ENCODE peak calls at places on chromosomes 7 and 10, in ten cellular contexts. P is posterior cingulate gyrus; N is endodermal cell; U is dorsolateral prefrontal cortex; K is HT1080; Y is stimulated activated CD8-positive, alpha-beta memory T cell treated with anti-CD3 and anti-CD28 coated beads, Interleukin-2, amount 100 ng/mL, for 1 hour; A is neuronal stem cell; F is A549; G is T-helper 9 cell; R is NB4. C is an unnamed sample.

GRCh38 chr7:91264924-91265681 is 870 bp downstream of the FZD1 start:
- DNase-seq in Y (no peak), P (peak), K (peak), F (peak), G (no peak), N (peak), A (no peak), R (peak), U (peak), C (peak)

GRCh38 chr7:141737118-141737835 is 881 bp upstream of the SSBP1 start:
- DNase-seq in P (peak), F (peak), G (peak), A (no peak), K (peak), N (no peak), U (no peak), Y (no peak), R (peak), C (no peak)

GRCh38 chr7:74174606-74175082 is 488 bp downstream of the EIF4H start:
- DNase-seq in G (peak), R (peak), K (peak), U (peak), N (peak), F (peak), A (peak), Y (no peak), P (peak), C (peak)

GRCh38 chr10:119237722-119238436 is 30.5 kb downstream of the GRK5 start:
- DNase-seq in R (no peak), U (no peak), G (no peak), Y (no peak), K (no peak), N (peak), A (no peak), P (no peak), F (no peak), C (no peak)

GRCh38 chr7:36192050-36192824 is 39.2 kb downstream of the EEPD1 start:
- DNase-seq in K (no peak), R (peak), N (peak), P (no peak), A (no peak), Y (no peak), U (peak), F (no peak), G (no peak), C (no peak)

GRCh38 chr10:29828440-29828894 is 193.7 kb upstream of the SVIL start:
- DNase-seq in P (no peak), N (no peak), K (peak), G (no peak), R (peak), Y (no peak), A (no peak), U (no peak), F (no peak), C (no peak)

GRCh38 chr10:132154440-132154839 is 32.3 kb upstream of the DPYSL4 start:
- DNase-seq in R (no peak), K (no peak), P (peak), Y (no peak), F (no peak), N (no peak), U (no peak), G (no peak), A (no peak), C (no peak)

GRCh38 chr7:24732646-24733413 is 24.4 kb downstream of the GSDME start:
- DNase-seq in A (no peak), P (no peak), G (no peak), R (peak), N (no peak), K (peak), F (peak), Y (no peak), U (no peak), C (no peak)

GRCh38 chr10:63236113-63236935 is 103.2 kb downstream of the NRBF2 start:
- DNase-seq in N (no peak), U (no peak), F (peak), Y (no peak), R (peak), A (no peak), G (no peak), P (no peak), K (peak), C (no peak)

GRCh38 chr7:91942312-91942711 is 1.6 kb downstream of the AKAP9 start:
- DNase-seq in R (peak), U (no peak), K (no peak), P (no peak), F (no peak), N (no peak), A (no peak), Y (no peak), G (no peak), C (no peak)

GRCh38 chr7:46170021-46170420 is 248.9 kb upstream of the IGFBP3 start:
- DNase-seq in U (no peak), P (no peak), A (no peak), G (no peak), R (no peak), F (no peak), Y (no peak), K (no peak), N (no peak), C (no peak)

GRCh38 chr7:35729061-35729783 is 34.3 kb upstream of the HERPUD2 start:
- DNase-seq in Y (no peak), A (no peak), K (no peak), U (peak), N (no peak), P (peak), R (peak), G (peak), F (no peak), C (no peak)

GRCh38 chr7:21251166-21251806 is 176.6 kb upstream of the SP4 start:
- DNase-seq in F (no peak), G (no peak), Y (no peak), N (no peak), K (no peak), A (no peak), P (no peak), U (no peak), R (no peak), C (no peak)

GRCh38 chr10:31928531-31929259 is at the start of gene ARHGAP12:
- DNase-seq in U (peak), G (peak), P (peak), R (peak), Y (peak), K (peak), F (peak), N (peak), A (peak), C (peak)

GRCh38 chr7:27961255-27961654 is 219.3 kb downstream of the JAZF1 start:
- DNase-seq in F (no peak), U (no peak), R (peak), Y (no peak), G (no peak), A (no peak), P (peak), K (peak), N (no peak), C (no peak)

GRCh38 chr10:19658131-19658530 is 158.1 kb upstream of the PLXDC2 start:
- DNase-seq in P (no peak), A (no peak), Y (no peak), F (no peak), K (peak), G (no peak), U (no peak), R (no peak), N (no peak), C (no peak)

GRCh38 chr7:130649004-130649790 is 19.4 kb downstream of the COPG2 start:
- DNase-seq in P (no peak), F (no peak), G (no peak), R (no peak), K (peak), A (no peak), Y (no peak), U (no peak), N (no peak), C (no peak)

GRCh38 chr7:49771427-49772176 is 1.8 kb upstream of the VWC2 start:
- DNase-seq in K (no peak), A (no peak), Y (no peak), P (no peak), U (no peak), N (no peak), R (no peak), G (no peak), F (no peak), C (no peak)

GRCh38 chr7:129610709-129611245 is 743 bp upstream of the NRF1 start:
- DNase-seq in N (no peak), U (no peak), R (peak), Y (no peak), K (no peak), F (no peak), P (peak), G (no peak), A (peak), C (no peak)

GRCh38 chr7:114660007-114660406 is 245.4 kb downstream of the FOXP2 start:
- DNase-seq in K (no peak), P (no peak), U (no peak), A (no peak), Y (no peak), R (no peak), N (no peak), F (no peak), G (no peak), C (no peak)

GRCh38 chr7:40147371-40148246 is 12.8 kb downstream of the SUGCT start:
- DNase-seq in N (peak), G (no peak), R (no peak), F (no peak), P (no peak), U (no peak), A (no peak), K (peak), Y (no peak), C (peak)

GRCh38 chr10:111076682-111077661 is at the start of gene ADRA2A:
- DNase-seq in Y (no peak), K (peak), P (peak), U (peak), R (peak), A (peak), N (peak), G (no peak), F (peak), C (peak)

GRCh38 chr7:8210845-8211724 is 50.9 kb downstream of the ICA1 start:
- DNase-seq in A (no peak), F (no peak), K (peak), N (no peak), P (no peak), U (no peak), Y (no peak), R (peak), G (no peak), C (no peak)

GRCh38 chr7:66696774-66697191 is 43.8 kb upstream of the RABGEF1 start:
- DNase-seq in Y (no peak), A (no peak), U (no peak), P (no peak), N (no peak), K (peak), G (no peak), F (peak), R (peak), C (no peak)

GRCh38 chr7:102223175-102223574 is 63.5 kb upstream of the SH2B2 start:
- DNase-seq in G (no peak), P (no peak), N (no peak), K (no peak), A (no peak), R (no peak), U (no peak), Y (no peak), F (no peak), C (no peak)

GRCh38 chr10:93752761-93753160 is 5.0 kb upstream of the LGI1 start:
- DNase-seq in A (no peak), U (no peak), N (peak), K (peak), P (no peak), F (peak), G (no peak), Y (no peak), R (peak), C (no peak)

GRCh38 chr7:3922175-3922635 is 621.2 kb downstream of the SDK1 start:
- DNase-seq in N (peak), P (peak), R (peak), U (peak), Y (no peak), F (peak), K (peak), G (no peak), A (peak), C (peak)

GRCh38 chr10:127679642-127680255 is 57.2 kb upstream of the FOXI2 start:
- DNase-seq in K (no peak), G (no peak), U (no peak), R (peak), Y (no peak), N (peak), F (no peak), A (no peak), P (no peak), C (no peak)

GRCh38 chr10:7526017-7526400 is 115.2 kb upstream of the SFMBT2 start:
- DNase-seq in G (no peak), N (peak), U (no peak), K (no peak), R (no peak), F (no peak), P (no peak), Y (no peak), A (no peak), C (no peak)

GRCh38 chr7:150368098-150368883 is at the start of gene REPIN1:
- DNase-seq in Y (peak), P (peak), U (peak), A (peak), N (peak), G (peak), F (peak), K (peak), R (peak), C (peak)

GRCh38 chr10:125091891-125092290 is 68.5 kb downstream of the CTBP2 start:
- DNase-seq in N (no peak), G (no peak), U (no peak), P (no peak), F (no peak), K (no peak), A (no peak), R (no peak), Y (no peak), C (no peak)

GRCh38 chr7:132270517-132270916 is 305.8 kb downstream of the PLXNA4 start:
- DNase-seq in N (no peak), R (peak), G (no peak), P (no peak), Y (no peak), U (no peak), F (no peak), K (no peak), A (peak), C (peak)

GRCh38 chr7:18702071-18702829 is 206.7 kb downstream of the HDAC9 start:
- DNase-seq in N (no peak), Y (no peak), P (no peak), F (no peak), U (no peak), R (no peak), G (no peak), K (no peak), A (no peak), C (peak)

GRCh38 chr10:128978211-128978610 is 488.8 kb upstream of the MGMT start:
- DNase-seq in F (no peak), U (no peak), G (no peak), A (no peak), Y (no peak), N (no peak), P (no peak), K (no peak), R (no peak), C (no peak)

GRCh38 chr7:19665399-19666008 is 43.3 kb downstream of the POLR1F start:
- DNase-seq in F (peak), Y (no peak), A (no peak), U (no peak), P (no peak), K (peak), N (no peak), G (no peak), R (peak), C (no peak)

GRCh38 chr10:4315529-4315928 is 510.5 kb upstream of the AKR1E2 start:
- DNase-seq in A (no peak), K (no peak), F (no peak), G (no peak), N (no peak), U (no peak), R (no peak), P (no peak), Y (no peak), C (no peak)

GRCh38 chr7:73773700-73774517 is 3.8 kb upstream of the CLDN3 start:
- DNase-seq in A (no peak), K (no peak), P (no peak), Y (no peak), U (no peak), N (no peak), F (no peak), G (no peak), R (peak), C (no peak)

C was measured in nephron progenitor cell.